ENCODE peak calls at places on chromosomes 12 and 14, in nine cellular contexts. One of them, this sample, is unnamed. For H3K4me1, the result is how much of the 10 kb centered on the place peaks cover.

GRCh38 chr12:91964501-91964900 is 181.1 kb downstream of the BTG1 start:
- DNase-seq in ovary: no peak
- DNase-seq in A549: no peak
- DNase-seq in suprapubic skin: no peak
- DNase-seq in stomach: no peak
- DNase-seq in adrenal gland: no peak
- DNase-seq in HCT116: no peak
- DNase-seq in testis: no peak
- DNase-seq in uterus: no peak
- DNase-seq in this sample: no peak

GRCh38 chr12:53205747-53206146 is 1.3 kb downstream of the ITGB7 start:
- DNase-seq in testis: no peak
- DNase-seq in uterus: no peak
- DNase-seq in A549: no peak
- DNase-seq in ovary: no peak
- DNase-seq in suprapubic skin: peak
- DNase-seq in stomach: peak
- DNase-seq in HCT116: no peak
- DNase-seq in adrenal gland: no peak
- DNase-seq in this sample: no peak

GRCh38 chr14:23061995-23062394 is 4.7 kb upstream of the CDH24 start:
- DNase-seq in A549: peak
- DNase-seq in adrenal gland: peak
- DNase-seq in uterus: peak
- DNase-seq in suprapubic skin: no peak
- DNase-seq in stomach: peak
- DNase-seq in HCT116: peak
- DNase-seq in testis: peak
- DNase-seq in ovary: peak
- DNase-seq in this sample: no peak

GRCh38 chr12:106883421-106883820 is 72.3 kb upstream of the TMEM263 start:
- DNase-seq in testis: no peak
- DNase-seq in A549: no peak
- DNase-seq in adrenal gland: no peak
- DNase-seq in HCT116: no peak
- DNase-seq in stomach: no peak
- DNase-seq in suprapubic skin: no peak
- DNase-seq in ovary: no peak
- DNase-seq in uterus: no peak
- DNase-seq in this sample: no peak

GRCh38 chr14:75711134-75711795 is 50.2 kb downstream of the TTLL5 start:
- DNase-seq in ovary: no peak
- DNase-seq in testis: no peak
- DNase-seq in HCT116: peak
- DNase-seq in uterus: peak
- DNase-seq in stomach: peak
- DNase-seq in A549: peak
- DNase-seq in adrenal gland: peak
- DNase-seq in suprapubic skin: no peak
- DNase-seq in this sample: no peak

GRCh38 chr12:11719678-11720099 is 70.2 kb downstream of the ETV6 start:
- DNase-seq in stomach: no peak
- DNase-seq in testis: peak
- DNase-seq in uterus: no peak
- DNase-seq in adrenal gland: peak
- DNase-seq in ovary: no peak
- DNase-seq in suprapubic skin: no peak
- DNase-seq in HCT116: no peak
- DNase-seq in A549: no peak
- DNase-seq in this sample: peak

GRCh38 chr14:52730708-52731111 is 744 bp downstream of the STYX start:
- DNase-seq in ovary: no peak
- DNase-seq in A549: no peak
- DNase-seq in stomach: no peak
- DNase-seq in testis: no peak
- DNase-seq in uterus: no peak
- DNase-seq in suprapubic skin: no peak
- DNase-seq in HCT116: no peak
- DNase-seq in adrenal gland: no peak
- DNase-seq in this sample: no peak

GRCh38 chr12:990649-991349 is at the start of gene ERC1:
- DNase-seq in uterus: peak
- DNase-seq in HCT116: peak
- DNase-seq in testis: peak
- DNase-seq in ovary: peak
- DNase-seq in adrenal gland: peak
- DNase-seq in suprapubic skin: peak
- DNase-seq in A549: peak
- DNase-seq in stomach: peak
- DNase-seq in this sample: peak

GRCh38 chr12:15276088-15276698 is 46.1 kb upstream of the PTPRO start:
- DNase-seq in testis: peak
- DNase-seq in ovary: no peak
- DNase-seq in stomach: no peak
- DNase-seq in suprapubic skin: no peak
- DNase-seq in A549: peak
- DNase-seq in uterus: peak
- DNase-seq in adrenal gland: peak
- DNase-seq in HCT116: peak
- DNase-seq in this sample: no peak

GRCh38 chr14:92880851-92881250 is 42.1 kb upstream of the CHGA start:
- DNase-seq in stomach: no peak
- DNase-seq in A549: peak
- DNase-seq in suprapubic skin: no peak
- DNase-seq in HCT116: peak
- DNase-seq in testis: peak
- DNase-seq in adrenal gland: no peak
- DNase-seq in uterus: no peak
- DNase-seq in ovary: no peak
- DNase-seq in this sample: peak

GRCh38 chr12:131865196-131865875 is 29.1 kb upstream of the ULK1 start:
- DNase-seq in A549: peak
- DNase-seq in HCT116: peak
- DNase-seq in adrenal gland: no peak
- DNase-seq in suprapubic skin: no peak
- DNase-seq in testis: no peak
- DNase-seq in ovary: no peak
- DNase-seq in stomach: no peak
- DNase-seq in uterus: no peak
- DNase-seq in this sample: no peak

GRCh38 chr14:32077081-32078029 is at the start of gene ARHGAP5:
- DNase-seq in ovary: peak
- DNase-seq in stomach: peak
- DNase-seq in HCT116: no peak
- DNase-seq in adrenal gland: peak
- DNase-seq in uterus: peak
- DNase-seq in testis: peak
- DNase-seq in A549: peak
- DNase-seq in suprapubic skin: peak
- DNase-seq in this sample: peak

GRCh38 chr14:46322730-46323425 is 328.7 kb downstream of the RPL10L start:
- DNase-seq in HCT116: no peak
- DNase-seq in testis: no peak
- DNase-seq in A549: no peak
- DNase-seq in stomach: no peak
- DNase-seq in ovary: no peak
- DNase-seq in uterus: peak
- DNase-seq in adrenal gland: no peak
- DNase-seq in suprapubic skin: no peak
- DNase-seq in this sample: no peak

GRCh38 chr14:69317780-69318179 is 57.8 kb downstream of the GALNT16 start:
- DNase-seq in suprapubic skin: peak
- DNase-seq in A549: no peak
- DNase-seq in ovary: no peak
- DNase-seq in uterus: no peak
- DNase-seq in adrenal gland: no peak
- DNase-seq in HCT116: no peak
- DNase-seq in testis: no peak
- DNase-seq in stomach: no peak
- DNase-seq in this sample: peak

GRCh38 chr12:76312314-76312713 is 35.9 kb downstream of the BBS10 start:
- DNase-seq in suprapubic skin: no peak
- DNase-seq in uterus: no peak
- DNase-seq in A549: no peak
- DNase-seq in adrenal gland: no peak
- DNase-seq in testis: no peak
- DNase-seq in ovary: no peak
- DNase-seq in HCT116: no peak
- DNase-seq in stomach: no peak
- DNase-seq in this sample: no peak

GRCh38 chr14:74567219-74567618 is 44.8 kb downstream of the LTBP2 start:
- DNase-seq in testis: no peak
- DNase-seq in suprapubic skin: no peak
- DNase-seq in stomach: no peak
- DNase-seq in A549: no peak
- DNase-seq in ovary: no peak
- DNase-seq in adrenal gland: no peak
- DNase-seq in uterus: no peak
- DNase-seq in HCT116: no peak
- DNase-seq in this sample: no peak

GRCh38 chr14:74568896-74569295 is 43.1 kb downstream of the LTBP2 start:
- DNase-seq in uterus: no peak
- DNase-seq in suprapubic skin: no peak
- DNase-seq in adrenal gland: no peak
- DNase-seq in testis: no peak
- DNase-seq in ovary: peak
- DNase-seq in stomach: no peak
- DNase-seq in HCT116: no peak
- DNase-seq in A549: no peak
- DNase-seq in this sample: no peak

GRCh38 chr14:74568380-74568649 is 43.7 kb downstream of the LTBP2 start:
- DNase-seq in testis: no peak
- DNase-seq in uterus: no peak
- DNase-seq in adrenal gland: no peak
- DNase-seq in HCT116: no peak
- DNase-seq in A549: no peak
- DNase-seq in ovary: no peak
- DNase-seq in stomach: no peak
- DNase-seq in suprapubic skin: no peak
- DNase-seq in this sample: no peak

GRCh38 chr14:74566174-74567125 is 45.6 kb downstream of the LTBP2 start:
- DNase-seq in HCT116: no peak
- DNase-seq in testis: no peak
- DNase-seq in uterus: no peak
- DNase-seq in A549: peak
- DNase-seq in adrenal gland: no peak
- DNase-seq in stomach: no peak
- DNase-seq in suprapubic skin: no peak
- DNase-seq in ovary: no peak
- DNase-seq in this sample: peak

GRCh38 chr14:74567646-74568379 is 44.2 kb downstream of the LTBP2 start:
- DNase-seq in HCT116: no peak
- DNase-seq in suprapubic skin: no peak
- DNase-seq in stomach: no peak
- DNase-seq in uterus: no peak
- DNase-seq in A549: no peak
- DNase-seq in ovary: no peak
- DNase-seq in testis: no peak
- DNase-seq in adrenal gland: no peak
- DNase-seq in this sample: peak
- H3K4me3 ChIP-seq in HCT116: no peak
- H3K4me3 ChIP-seq in suprapubic skin: no peak
- H3K4me3 ChIP-seq in stomach: no peak
- H3K4me3 ChIP-seq in uterus: no peak
- H3K4me3 ChIP-seq in A549: no peak
- H3K4me3 ChIP-seq in ovary: no peak
- H3K4me3 ChIP-seq in testis: no peak
- H3K4me3 ChIP-seq in adrenal gland: no peak
- H3K4me3 ChIP-seq in this sample: no peak

GRCh38 chr12:48142818-48143674 is 14.3 kb downstream of the ASB8 start:
- DNase-seq in testis: no peak
- DNase-seq in HCT116: no peak
- DNase-seq in ovary: no peak
- DNase-seq in adrenal gland: no peak
- DNase-seq in stomach: no peak
- DNase-seq in A549: no peak
- DNase-seq in uterus: no peak
- DNase-seq in suprapubic skin: no peak
- DNase-seq in this sample: no peak

GRCh38 chr12:48143898-48144297 is 13.4 kb downstream of the ASB8 start:
- DNase-seq in A549: no peak
- DNase-seq in adrenal gland: no peak
- DNase-seq in testis: no peak
- DNase-seq in uterus: no peak
- DNase-seq in ovary: no peak
- DNase-seq in stomach: no peak
- DNase-seq in HCT116: no peak
- DNase-seq in suprapubic skin: no peak
- DNase-seq in this sample: no peak

GRCh38 chr12:48151103-48151771 is 6.1 kb downstream of the ASB8 start:
- DNase-seq in suprapubic skin: no peak
- DNase-seq in stomach: no peak
- DNase-seq in uterus: no peak
- DNase-seq in ovary: no peak
- DNase-seq in HCT116: no peak
- DNase-seq in A549: no peak
- DNase-seq in testis: no peak
- DNase-seq in adrenal gland: no peak
- DNase-seq in this sample: no peak

DNA sequence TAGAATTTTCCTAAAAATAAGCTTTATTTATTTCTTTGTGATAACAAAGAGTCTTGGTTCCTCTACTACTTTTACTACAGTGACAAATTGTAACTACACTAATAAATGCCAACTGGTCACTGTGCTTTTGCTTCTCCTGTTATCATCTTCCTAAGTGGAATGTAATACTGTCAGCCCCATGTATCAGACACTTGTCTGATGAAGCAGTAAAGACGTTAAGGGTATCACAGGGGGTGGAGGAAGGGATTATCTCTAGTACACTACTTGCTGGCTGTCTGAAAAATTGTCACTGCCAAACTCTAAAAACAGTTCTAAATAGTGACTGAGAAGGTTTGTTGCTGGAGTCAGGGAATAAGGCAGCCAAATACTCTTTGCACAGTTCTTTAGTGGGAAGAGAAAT is 11.3 kb downstream of the ASB8 start:
- DNase-seq in suprapubic skin: no peak
- DNase-seq in ovary: no peak
- DNase-seq in testis: no peak
- DNase-seq in uterus: no peak
- DNase-seq in stomach: no peak
- DNase-seq in HCT116: no peak
- DNase-seq in adrenal gland: no peak
- DNase-seq in A549: no peak
- DNase-seq in this sample: no peak
- H3K4me1 ChIP-seq in suprapubic skin: under half
- H3K4me1 ChIP-seq in ovary: under half
- H3K4me1 ChIP-seq in testis: under half
- H3K4me1 ChIP-seq in uterus: under half
- H3K4me1 ChIP-seq in stomach: under half
- H3K4me1 ChIP-seq in HCT116: under half
- H3K4me1 ChIP-seq in adrenal gland: under half
- H3K4me1 ChIP-seq in A549: under half
- H3K4me1 ChIP-seq in this sample: under half

GRCh38 chr12:57896437-57897201 is 44.7 kb upstream of the ATP23 start:
- DNase-seq in ovary: peak
- DNase-seq in suprapubic skin: peak
- DNase-seq in testis: peak
- DNase-seq in adrenal gland: peak
- DNase-seq in A549: peak
- DNase-seq in stomach: peak
- DNase-seq in uterus: peak
- DNase-seq in HCT116: no peak
- DNase-seq in this sample: peak
- TF ChIP-seq POLR2A in ovary: peak
- TF ChIP-seq POLR2A in suprapubic skin: no peak
- TF ChIP-seq POLR2A in testis: no peak
- TF ChIP-seq POLR2A in adrenal gland: peak
- TF ChIP-seq POLR2A in A549: no peak
- TF ChIP-seq POLR2A in stomach: no peak
- TF ChIP-seq POLR2A in uterus: peak
- TF ChIP-seq POLR2A in HCT116: no peak
- TF ChIP-seq POLR2A in this sample: peak

GRCh38 chr12:22160396-22161003 is 114.5 kb downstream of the CMAS start:
- DNase-seq in ovary: no peak
- DNase-seq in testis: no peak
- DNase-seq in uterus: no peak
- DNase-seq in HCT116: no peak
- DNase-seq in A549: no peak
- DNase-seq in stomach: no peak
- DNase-seq in adrenal gland: no peak
- DNase-seq in suprapubic skin: no peak
- DNase-seq in this sample: no peak
- H3K4me3 ChIP-seq in ovary: no peak
- H3K4me3 ChIP-seq in testis: no peak
- H3K4me3 ChIP-seq in uterus: no peak
- H3K4me3 ChIP-seq in HCT116: no peak
- H3K4me3 ChIP-seq in A549: no peak
- H3K4me3 ChIP-seq in stomach: no peak
- H3K4me3 ChIP-seq in adrenal gland: no peak
- H3K4me3 ChIP-seq in suprapubic skin: no peak
- H3K4me3 ChIP-seq in this sample: no peak